ENCODE peak calls at places on chromosomes 4 and X, in nine cellular contexts. One of them, this sample, is unnamed.

GRCh38 chr4:111847256-111848108 is 297.8 kb upstream of the FAM241A start:
- DNase-seq in neural progenitor cell: peak; percentile 23
- DNase-seq in H9: no peak
- DNase-seq in H4: peak; percentile 9
- DNase-seq in endothelial cell: no peak
- DNase-seq in stimulated activated effector memory CD8-positive, alpha-beta T cell treated with anti-CD3 and anti-CD28 coated beads, Interleukin-12 subunit alpha, Interleukin-12 subunit beta, amount 100 ng/mL, for 72 hours: no peak
- DNase-seq in HL-60: no peak
- DNase-seq in NCI-H1694 treated with DMSO at 0.1 percent for 48 hours: no peak
- DNase-seq in GM23338: peak; percentile 53
- DNase-seq in this sample: no peak

GRCh38 chr4:182014164-182014563 is 229.0 kb upstream of the TENM3 start:
- DNase-seq in NCI-H1694 treated with DMSO at 0.1 percent for 48 hours: no peak
- DNase-seq in H9: no peak
- DNase-seq in neural progenitor cell: no peak
- DNase-seq in endothelial cell: no peak
- DNase-seq in stimulated activated effector memory CD8-positive, alpha-beta T cell treated with anti-CD3 and anti-CD28 coated beads, Interleukin-12 subunit alpha, Interleukin-12 subunit beta, amount 100 ng/mL, for 72 hours: no peak
- DNase-seq in GM23338: no peak
- DNase-seq in HL-60: no peak
- DNase-seq in H4: no peak
- DNase-seq in this sample: no peak

GRCh38 chrX:24899391-24899790 is 116.4 kb downstream of the ARX start:
- DNase-seq in stimulated activated effector memory CD8-positive, alpha-beta T cell treated with anti-CD3 and anti-CD28 coated beads, Interleukin-12 subunit alpha, Interleukin-12 subunit beta, amount 100 ng/mL, for 72 hours: no peak
- DNase-seq in NCI-H1694 treated with DMSO at 0.1 percent for 48 hours: no peak
- DNase-seq in H4: no peak
- DNase-seq in HL-60: no peak
- DNase-seq in H9: no peak
- DNase-seq in GM23338: no peak
- DNase-seq in neural progenitor cell: peak; percentile 65
- DNase-seq in endothelial cell: no peak
- DNase-seq in this sample: no peak

GRCh38 chr4:122156819-122157218 is 4.7 kb downstream of the BLTP1 start:
- DNase-seq in neural progenitor cell: no peak
- DNase-seq in GM23338: no peak
- DNase-seq in H4: no peak
- DNase-seq in stimulated activated effector memory CD8-positive, alpha-beta T cell treated with anti-CD3 and anti-CD28 coated beads, Interleukin-12 subunit alpha, Interleukin-12 subunit beta, amount 100 ng/mL, for 72 hours: no peak
- DNase-seq in NCI-H1694 treated with DMSO at 0.1 percent for 48 hours: no peak
- DNase-seq in HL-60: no peak
- DNase-seq in H9: no peak
- DNase-seq in endothelial cell: no peak
- DNase-seq in this sample: no peak

GRCh38 chrX:131330735-131331134 is 41.6 kb upstream of the IGSF1 start:
- DNase-seq in endothelial cell: no peak
- DNase-seq in stimulated activated effector memory CD8-positive, alpha-beta T cell treated with anti-CD3 and anti-CD28 coated beads, Interleukin-12 subunit alpha, Interleukin-12 subunit beta, amount 100 ng/mL, for 72 hours: no peak
- DNase-seq in NCI-H1694 treated with DMSO at 0.1 percent for 48 hours: no peak
- DNase-seq in H9: no peak
- DNase-seq in HL-60: no peak
- DNase-seq in GM23338: no peak
- DNase-seq in neural progenitor cell: no peak
- DNase-seq in H4: no peak
- DNase-seq in this sample: no peak

GRCh38 chr4:13548059-13548983 is 4.0 kb upstream of the NKX3-2 start:
- DNase-seq in NCI-H1694 treated with DMSO at 0.1 percent for 48 hours: no peak
- DNase-seq in H9: no peak
- DNase-seq in neural progenitor cell: peak; percentile 55
- DNase-seq in H4: no peak
- DNase-seq in stimulated activated effector memory CD8-positive, alpha-beta T cell treated with anti-CD3 and anti-CD28 coated beads, Interleukin-12 subunit alpha, Interleukin-12 subunit beta, amount 100 ng/mL, for 72 hours: no peak
- DNase-seq in GM23338: peak; percentile 3
- DNase-seq in endothelial cell: peak; percentile 30
- DNase-seq in HL-60: no peak
- DNase-seq in this sample: no peak

GRCh38 chrX:48918644-48919340 is at the start of gene PIM2:
- DNase-seq in stimulated activated effector memory CD8-positive, alpha-beta T cell treated with anti-CD3 and anti-CD28 coated beads, Interleukin-12 subunit alpha, Interleukin-12 subunit beta, amount 100 ng/mL, for 72 hours: peak; percentile 88
- DNase-seq in endothelial cell: peak; percentile 72
- DNase-seq in H9: peak; percentile 95
- DNase-seq in H4: peak; percentile 89
- DNase-seq in neural progenitor cell: peak; percentile 96
- DNase-seq in NCI-H1694 treated with DMSO at 0.1 percent for 48 hours: peak; percentile 97
- DNase-seq in HL-60: peak; percentile 78
- DNase-seq in GM23338: peak; percentile 96
- DNase-seq in this sample: peak; percentile 63

GRCh38 chr4:71441186-71442169 is 102.7 kb downstream of the SLC4A4 start:
- DNase-seq in stimulated activated effector memory CD8-positive, alpha-beta T cell treated with anti-CD3 and anti-CD28 coated beads, Interleukin-12 subunit alpha, Interleukin-12 subunit beta, amount 100 ng/mL, for 72 hours: no peak
- DNase-seq in H9: no peak
- DNase-seq in neural progenitor cell: no peak
- DNase-seq in GM23338: no peak
- DNase-seq in HL-60: no peak
- DNase-seq in NCI-H1694 treated with DMSO at 0.1 percent for 48 hours: no peak
- DNase-seq in H4: no peak
- DNase-seq in endothelial cell: no peak
- DNase-seq in this sample: no peak

GRCh38 chr4:40262079-40262528 is 65.3 kb downstream of the RHOH start:
- DNase-seq in GM23338: no peak
- DNase-seq in stimulated activated effector memory CD8-positive, alpha-beta T cell treated with anti-CD3 and anti-CD28 coated beads, Interleukin-12 subunit alpha, Interleukin-12 subunit beta, amount 100 ng/mL, for 72 hours: no peak
- DNase-seq in HL-60: no peak
- DNase-seq in H4: no peak
- DNase-seq in H9: no peak
- DNase-seq in neural progenitor cell: no peak
- DNase-seq in endothelial cell: no peak
- DNase-seq in NCI-H1694 treated with DMSO at 0.1 percent for 48 hours: no peak
- DNase-seq in this sample: no peak

GRCh38 chr4:128286474-128287158 is 997 bp downstream of the PGRMC2 start:
- DNase-seq in endothelial cell: no peak
- DNase-seq in stimulated activated effector memory CD8-positive, alpha-beta T cell treated with anti-CD3 and anti-CD28 coated beads, Interleukin-12 subunit alpha, Interleukin-12 subunit beta, amount 100 ng/mL, for 72 hours: peak; percentile 55
- DNase-seq in HL-60: peak; percentile 31
- DNase-seq in GM23338: peak; percentile 46
- DNase-seq in NCI-H1694 treated with DMSO at 0.1 percent for 48 hours: no peak
- DNase-seq in neural progenitor cell: peak; percentile 34
- DNase-seq in H4: peak; percentile 25
- DNase-seq in H9: no peak
- DNase-seq in this sample: peak; percentile 22

GRCh38 chrX:38796926-38797325 is 4.3 kb upstream of the MID1IP1 start:
- DNase-seq in stimulated activated effector memory CD8-positive, alpha-beta T cell treated with anti-CD3 and anti-CD28 coated beads, Interleukin-12 subunit alpha, Interleukin-12 subunit beta, amount 100 ng/mL, for 72 hours: no peak
- DNase-seq in HL-60: no peak
- DNase-seq in endothelial cell: no peak
- DNase-seq in neural progenitor cell: no peak
- DNase-seq in NCI-H1694 treated with DMSO at 0.1 percent for 48 hours: no peak
- DNase-seq in GM23338: no peak
- DNase-seq in H9: no peak
- DNase-seq in H4: no peak
- DNase-seq in this sample: no peak

GRCh38 chr4:150890246-150890645 is 124.8 kb downstream of the LRBA start:
- DNase-seq in NCI-H1694 treated with DMSO at 0.1 percent for 48 hours: no peak
- DNase-seq in endothelial cell: no peak
- DNase-seq in HL-60: no peak
- DNase-seq in H4: no peak
- DNase-seq in H9: no peak
- DNase-seq in neural progenitor cell: no peak
- DNase-seq in stimulated activated effector memory CD8-positive, alpha-beta T cell treated with anti-CD3 and anti-CD28 coated beads, Interleukin-12 subunit alpha, Interleukin-12 subunit beta, amount 100 ng/mL, for 72 hours: no peak
- DNase-seq in GM23338: no peak
- DNase-seq in this sample: no peak

GRCh38 chr4:115668396-115668795 is 555.0 kb upstream of the NDST4 start:
- DNase-seq in GM23338: no peak
- DNase-seq in stimulated activated effector memory CD8-positive, alpha-beta T cell treated with anti-CD3 and anti-CD28 coated beads, Interleukin-12 subunit alpha, Interleukin-12 subunit beta, amount 100 ng/mL, for 72 hours: no peak
- DNase-seq in endothelial cell: no peak
- DNase-seq in HL-60: no peak
- DNase-seq in H9: no peak
- DNase-seq in NCI-H1694 treated with DMSO at 0.1 percent for 48 hours: no peak
- DNase-seq in H4: no peak
- DNase-seq in neural progenitor cell: no peak
- DNase-seq in this sample: no peak

GRCh38 chrX:38089173-38089982 is 83.0 kb downstream of the SYTL5 start:
- DNase-seq in H9: no peak
- DNase-seq in HL-60: no peak
- DNase-seq in H4: no peak
- DNase-seq in stimulated activated effector memory CD8-positive, alpha-beta T cell treated with anti-CD3 and anti-CD28 coated beads, Interleukin-12 subunit alpha, Interleukin-12 subunit beta, amount 100 ng/mL, for 72 hours: no peak
- DNase-seq in neural progenitor cell: no peak
- DNase-seq in endothelial cell: no peak
- DNase-seq in NCI-H1694 treated with DMSO at 0.1 percent for 48 hours: no peak
- DNase-seq in GM23338: no peak
- DNase-seq in this sample: no peak

GRCh38 chr4:156596026-156596425 is 375.6 kb downstream of the PDGFC start:
- DNase-seq in endothelial cell: no peak
- DNase-seq in neural progenitor cell: no peak
- DNase-seq in NCI-H1694 treated with DMSO at 0.1 percent for 48 hours: no peak
- DNase-seq in H9: no peak
- DNase-seq in GM23338: no peak
- DNase-seq in stimulated activated effector memory CD8-positive, alpha-beta T cell treated with anti-CD3 and anti-CD28 coated beads, Interleukin-12 subunit alpha, Interleukin-12 subunit beta, amount 100 ng/mL, for 72 hours: no peak
- DNase-seq in HL-60: no peak
- DNase-seq in H4: no peak
- DNase-seq in this sample: no peak

GRCh38 chr4:95550566-95550965 is 1.8 kb upstream of the UNC5C start:
- DNase-seq in H9: no peak
- DNase-seq in NCI-H1694 treated with DMSO at 0.1 percent for 48 hours: no peak
- DNase-seq in HL-60: no peak
- DNase-seq in GM23338: no peak
- DNase-seq in stimulated activated effector memory CD8-positive, alpha-beta T cell treated with anti-CD3 and anti-CD28 coated beads, Interleukin-12 subunit alpha, Interleukin-12 subunit beta, amount 100 ng/mL, for 72 hours: no peak
- DNase-seq in endothelial cell: no peak
- DNase-seq in neural progenitor cell: no peak
- DNase-seq in H4: no peak
- DNase-seq in this sample: no peak

GRCh38 chrX:18789916-18790315 is 82.5 kb downstream of the PPEF1 start:
- DNase-seq in H4: no peak
- DNase-seq in H9: no peak
- DNase-seq in endothelial cell: no peak
- DNase-seq in stimulated activated effector memory CD8-positive, alpha-beta T cell treated with anti-CD3 and anti-CD28 coated beads, Interleukin-12 subunit alpha, Interleukin-12 subunit beta, amount 100 ng/mL, for 72 hours: no peak
- DNase-seq in GM23338: no peak
- DNase-seq in HL-60: no peak
- DNase-seq in NCI-H1694 treated with DMSO at 0.1 percent for 48 hours: no peak
- DNase-seq in neural progenitor cell: no peak
- DNase-seq in this sample: no peak

GRCh38 chr4:81454498-81454897 is 17.2 kb downstream of the RASGEF1B start:
- DNase-seq in endothelial cell: no peak
- DNase-seq in GM23338: no peak
- DNase-seq in H4: no peak
- DNase-seq in NCI-H1694 treated with DMSO at 0.1 percent for 48 hours: no peak
- DNase-seq in HL-60: no peak
- DNase-seq in stimulated activated effector memory CD8-positive, alpha-beta T cell treated with anti-CD3 and anti-CD28 coated beads, Interleukin-12 subunit alpha, Interleukin-12 subunit beta, amount 100 ng/mL, for 72 hours: peak; percentile 56
- DNase-seq in neural progenitor cell: no peak
- DNase-seq in H9: no peak
- DNase-seq in this sample: no peak

GRCh38 chrX:110394653-110395052 is 36.0 kb downstream of the RTL9 start:
- DNase-seq in H9: no peak
- DNase-seq in stimulated activated effector memory CD8-positive, alpha-beta T cell treated with anti-CD3 and anti-CD28 coated beads, Interleukin-12 subunit alpha, Interleukin-12 subunit beta, amount 100 ng/mL, for 72 hours: no peak
- DNase-seq in H4: peak; percentile 67
- DNase-seq in HL-60: no peak
- DNase-seq in endothelial cell: no peak
- DNase-seq in GM23338: no peak
- DNase-seq in NCI-H1694 treated with DMSO at 0.1 percent for 48 hours: no peak
- DNase-seq in neural progenitor cell: no peak
- DNase-seq in this sample: no peak

GRCh38 chrX:5537098-5537497 is 691.6 kb downstream of the NLGN4X start:
- DNase-seq in neural progenitor cell: no peak
- DNase-seq in NCI-H1694 treated with DMSO at 0.1 percent for 48 hours: no peak
- DNase-seq in H4: no peak
- DNase-seq in endothelial cell: no peak
- DNase-seq in stimulated activated effector memory CD8-positive, alpha-beta T cell treated with anti-CD3 and anti-CD28 coated beads, Interleukin-12 subunit alpha, Interleukin-12 subunit beta, amount 100 ng/mL, for 72 hours: no peak
- DNase-seq in HL-60: no peak
- DNase-seq in H9: no peak
- DNase-seq in GM23338: no peak
- DNase-seq in this sample: no peak

GRCh38 chrX:57951666-57952319 is 41.5 kb upstream of the ZXDA start:
- DNase-seq in H9: no peak
- DNase-seq in NCI-H1694 treated with DMSO at 0.1 percent for 48 hours: no peak
- DNase-seq in neural progenitor cell: no peak
- DNase-seq in GM23338: no peak
- DNase-seq in stimulated activated effector memory CD8-positive, alpha-beta T cell treated with anti-CD3 and anti-CD28 coated beads, Interleukin-12 subunit alpha, Interleukin-12 subunit beta, amount 100 ng/mL, for 72 hours: no peak
- DNase-seq in H4: no peak
- DNase-seq in HL-60: no peak
- DNase-seq in endothelial cell: no peak
- DNase-seq in this sample: no peak

GRCh38 chr4:37490391-37491347 is 195.5 kb downstream of the RELL1 start:
- DNase-seq in H4: no peak
- DNase-seq in HL-60: no peak
- DNase-seq in stimulated activated effector memory CD8-positive, alpha-beta T cell treated with anti-CD3 and anti-CD28 coated beads, Interleukin-12 subunit alpha, Interleukin-12 subunit beta, amount 100 ng/mL, for 72 hours: no peak
- DNase-seq in H9: no peak
- DNase-seq in NCI-H1694 treated with DMSO at 0.1 percent for 48 hours: no peak
- DNase-seq in GM23338: no peak
- DNase-seq in endothelial cell: no peak
- DNase-seq in neural progenitor cell: no peak
- DNase-seq in this sample: no peak

GRCh38 chr4:103451341-103451740 is 253.2 kb upstream of the CENPE start:
- DNase-seq in GM23338: no peak
- DNase-seq in NCI-H1694 treated with DMSO at 0.1 percent for 48 hours: no peak
- DNase-seq in H9: no peak
- DNase-seq in stimulated activated effector memory CD8-positive, alpha-beta T cell treated with anti-CD3 and anti-CD28 coated beads, Interleukin-12 subunit alpha, Interleukin-12 subunit beta, amount 100 ng/mL, for 72 hours: no peak
- DNase-seq in neural progenitor cell: no peak
- DNase-seq in endothelial cell: no peak
- DNase-seq in HL-60: no peak
- DNase-seq in H4: no peak
- DNase-seq in this sample: peak; percentile 22

GRCh38 chr4:183326853-183327252 is 4.6 kb upstream of the CLDN24 start:
- DNase-seq in NCI-H1694 treated with DMSO at 0.1 percent for 48 hours: no peak
- DNase-seq in stimulated activated effector memory CD8-positive, alpha-beta T cell treated with anti-CD3 and anti-CD28 coated beads, Interleukin-12 subunit alpha, Interleukin-12 subunit beta, amount 100 ng/mL, for 72 hours: no peak
- DNase-seq in neural progenitor cell: no peak
- DNase-seq in endothelial cell: no peak
- DNase-seq in HL-60: no peak
- DNase-seq in H9: no peak
- DNase-seq in H4: no peak
- DNase-seq in GM23338: no peak
- DNase-seq in this sample: no peak

GRCh38 chr4:182748949-182749348 is 168.2 kb downstream of the DCTD start:
- DNase-seq in GM23338: no peak
- DNase-seq in NCI-H1694 treated with DMSO at 0.1 percent for 48 hours: no peak
- DNase-seq in endothelial cell: no peak
- DNase-seq in stimulated activated effector memory CD8-positive, alpha-beta T cell treated with anti-CD3 and anti-CD28 coated beads, Interleukin-12 subunit alpha, Interleukin-12 subunit beta, amount 100 ng/mL, for 72 hours: no peak
- DNase-seq in H9: no peak
- DNase-seq in neural progenitor cell: no peak
- DNase-seq in H4: no peak
- DNase-seq in HL-60: no peak
- DNase-seq in this sample: no peak

GRCh38 chr4:143357161-143357845 is 20.6 kb downstream of the GAB1 start:
- DNase-seq in endothelial cell: no peak
- DNase-seq in stimulated activated effector memory CD8-positive, alpha-beta T cell treated with anti-CD3 and anti-CD28 coated beads, Interleukin-12 subunit alpha, Interleukin-12 subunit beta, amount 100 ng/mL, for 72 hours: no peak
- DNase-seq in H9: no peak
- DNase-seq in GM23338: no peak
- DNase-seq in NCI-H1694 treated with DMSO at 0.1 percent for 48 hours: no peak
- DNase-seq in H4: no peak
- DNase-seq in HL-60: no peak
- DNase-seq in neural progenitor cell: no peak
- DNase-seq in this sample: no peak

GRCh38 chrX:39682778-39683177 is 415.0 kb downstream of the BCOR start:
- DNase-seq in H9: peak; percentile 55
- DNase-seq in H4: no peak
- DNase-seq in endothelial cell: no peak
- DNase-seq in GM23338: peak; percentile 47
- DNase-seq in HL-60: no peak
- DNase-seq in neural progenitor cell: no peak
- DNase-seq in stimulated activated effector memory CD8-positive, alpha-beta T cell treated with anti-CD3 and anti-CD28 coated beads, Interleukin-12 subunit alpha, Interleukin-12 subunit beta, amount 100 ng/mL, for 72 hours: no peak
- DNase-seq in NCI-H1694 treated with DMSO at 0.1 percent for 48 hours: no peak
- DNase-seq in this sample: peak; percentile 22

GRCh38 chrX:308821-309520 is 9.6 kb downstream of the GTPBP6 start:
- DNase-seq in NCI-H1694 treated with DMSO at 0.1 percent for 48 hours: no peak
- DNase-seq in stimulated activated effector memory CD8-positive, alpha-beta T cell treated with anti-CD3 and anti-CD28 coated beads, Interleukin-12 subunit alpha, Interleukin-12 subunit beta, amount 100 ng/mL, for 72 hours: no peak
- DNase-seq in HL-60: no peak
- DNase-seq in GM23338: no peak
- DNase-seq in neural progenitor cell: no peak
- DNase-seq in H4: no peak
- DNase-seq in H9: no peak
- DNase-seq in endothelial cell: no peak
- DNase-seq in this sample: no peak

GRCh38 chrX:2723316-2723879 is 28.4 kb upstream of the XG start:
- DNase-seq in NCI-H1694 treated with DMSO at 0.1 percent for 48 hours: no peak
- DNase-seq in GM23338: no peak
- DNase-seq in HL-60: no peak
- DNase-seq in stimulated activated effector memory CD8-positive, alpha-beta T cell treated with anti-CD3 and anti-CD28 coated beads, Interleukin-12 subunit alpha, Interleukin-12 subunit beta, amount 100 ng/mL, for 72 hours: no peak
- DNase-seq in neural progenitor cell: no peak
- DNase-seq in endothelial cell: no peak
- DNase-seq in H4: no peak
- DNase-seq in H9: no peak
- DNase-seq in this sample: no peak

GRCh38 chr4:158200214-158200613 is 10.1 kb upstream of the TMEM144 start:
- DNase-seq in neural progenitor cell: no peak
- DNase-seq in H4: no peak
- DNase-seq in stimulated activated effector memory CD8-positive, alpha-beta T cell treated with anti-CD3 and anti-CD28 coated beads, Interleukin-12 subunit alpha, Interleukin-12 subunit beta, amount 100 ng/mL, for 72 hours: no peak
- DNase-seq in NCI-H1694 treated with DMSO at 0.1 percent for 48 hours: no peak
- DNase-seq in endothelial cell: no peak
- DNase-seq in GM23338: no peak
- DNase-seq in H9: no peak
- DNase-seq in HL-60: no peak
- DNase-seq in this sample: no peak

GRCh38 chr4:153151535-153152452 is 52.4 kb upstream of the TRIM2 start:
- DNase-seq in NCI-H1694 treated with DMSO at 0.1 percent for 48 hours: no peak
- DNase-seq in H4: no peak
- DNase-seq in GM23338: peak; percentile 98
- DNase-seq in HL-60: peak; percentile 51
- DNase-seq in H9: peak; percentile 91
- DNase-seq in endothelial cell: peak; percentile 41
- DNase-seq in stimulated activated effector memory CD8-positive, alpha-beta T cell treated with anti-CD3 and anti-CD28 coated beads, Interleukin-12 subunit alpha, Interleukin-12 subunit beta, amount 100 ng/mL, for 72 hours: no peak
- DNase-seq in neural progenitor cell: peak; percentile 97
- DNase-seq in this sample: no peak